ENCODE peak calls at places on chromosomes 1 and 21, in six cellular contexts. U is fibroblast of pulmonary artery, F is PC-9, I is right lobe of liver, Z is stomach, V is HL-60. W is an unnamed sample.

GRCh38 chr1:226064816-226065248 is 2.3 kb downstream of the H3-3A start:
- DNase-seq in F (peak; percentile 43), I (no peak), Z (peak; percentile 52), V (peak; percentile 48), U (peak; percentile 80), W (peak; percentile 71)

GRCh38 chr1:226479432-226479831 is 69.1 kb upstream of the STUM start:
- DNase-seq in F (no peak), Z (peak; percentile 0), U (no peak), V (no peak), I (no peak), W (no peak)

GRCh38 chr21:33850401-33850800 is 65.2 kb downstream of the ATP5PO start:
- DNase-seq in I (no peak), U (no peak), F (no peak), Z (no peak), V (no peak), W (no peak)

GRCh38 chr21:8991088-8991907 is 1530.1 kb upstream of the TPTE start:
- DNase-seq in Z (no peak), I (no peak), V (no peak), U (no peak), F (no peak), W (peak; percentile 82)

GRCh38 chr1:98340511-98340910 is 321.0 kb upstream of the SNX7 start:
- DNase-seq in F (no peak), Z (no peak), U (peak; percentile 48), V (no peak), I (no peak), W (peak; percentile 59)

GRCh38 chr1:18652791-18653190 is 22.1 kb downstream of the PAX7 start:
- DNase-seq in F (no peak), U (no peak), V (no peak), I (no peak), Z (no peak), W (no peak)

GRCh38 chr21:17523007-17523451 is 10.2 kb downstream of the CXADR start:
- DNase-seq in F (no peak), V (no peak), Z (no peak), I (no peak), U (no peak), W (no peak)

GRCh38 chr1:53218201-53218600 is 2.2 kb downstream of the CZIB start:
- DNase-seq in U (no peak), I (no peak), F (no peak), V (no peak), Z (no peak), W (no peak)

GRCh38 chr1:228006034-228006792 is 585 bp upstream of the WNT3A start:
- DNase-seq in Z (peak; percentile 15), F (no peak), U (no peak), I (no peak), V (no peak), W (no peak)

GRCh38 chr1:78286686-78287085 is 204.1 kb upstream of the PTGFR start:
- DNase-seq in F (no peak), I (no peak), V (no peak), Z (no peak), U (peak; percentile 88), W (peak; percentile 87)

GRCh38 chr1:25431495-25432363 is 1.0 kb downstream of the MACO1 start:
- DNase-seq in U (no peak), Z (no peak), I (peak; percentile 35), F (no peak), V (no peak), W (peak; percentile 42)

GRCh38 chr1:996851-997727 is 2.8 kb downstream of the HES4 start:
- DNase-seq in V (no peak), U (no peak), I (no peak), F (no peak), Z (no peak), W (no peak)

GRCh38 chr21:25735895-25736597 is 1.3 kb downstream of the GABPA start:
- DNase-seq in Z (no peak), U (peak; percentile 52), V (peak; percentile 14), I (no peak), F (no peak), W (peak; percentile 48)

GRCh38 chr21:45581322-45581712 is 39.1 kb upstream of the SLC19A1 start:
- DNase-seq in Z (peak; percentile 19), I (no peak), U (no peak), F (no peak), V (no peak), W (no peak)

GRCh38 chr1:67304023-67304422 is 3.6 kb upstream of the IL12RB2 start:
- DNase-seq in V (no peak), F (no peak), U (no peak), I (no peak), Z (no peak), W (no peak)

GRCh38 chr1:37807220-37807554 is 403 bp upstream of the C1orf122 start:
- DNase-seq in I (peak; percentile 26), U (no peak), Z (no peak), F (no peak), V (no peak), W (no peak)

GRCh38 chr1:88029899-88030298 is 654.2 kb upstream of the PKN2 start:
- DNase-seq in F (no peak), U (no peak), Z (no peak), V (no peak), I (no peak), W (no peak)

GRCh38 chr1:159798893-159799292 is 3.3 kb upstream of the FCRL6 start:
- DNase-seq in U (peak; percentile 92), V (peak; percentile 47), Z (peak; percentile 74), F (peak; percentile 61), I (peak; percentile 47), W (peak; percentile 88)

GRCh38 chr21:44907966-44908364 is 12.7 kb downstream of the ITGB2 start:
- DNase-seq in Z (no peak), F (no peak), I (no peak), U (peak; percentile 42), V (peak; percentile 81), W (peak; percentile 44)

GRCh38 chr1:197464039-197464438 is 196.0 kb downstream of the CRB1 start:
- DNase-seq in F (no peak), I (no peak), V (peak; percentile 82), U (peak; percentile 98), Z (no peak), W (peak; percentile 91)

GRCh38 chr1:45687753-45688737 is at the start of gene TMEM69:
- DNase-seq in F (peak; percentile 82), U (peak; percentile 95), Z (peak; percentile 70), V (peak; percentile 87), I (peak; percentile 51), W (peak; percentile 92)

GRCh38 chr21:27157097-27157496 is 190.2 kb upstream of the ADAMTS5 start:
- DNase-seq in V (no peak), F (no peak), I (no peak), U (no peak), Z (no peak), W (no peak)

GRCh38 chr1:187862506-187862905 is 1033.8 kb downstream of the PLA2G4A start:
- DNase-seq in F (no peak), I (no peak), V (no peak), Z (no peak), U (peak; percentile 8), W (no peak)

GRCh38 chr1:166972827-166973226 is 2.5 kb downstream of the ILDR2 start:
- DNase-seq in Z (no peak), U (no peak), I (no peak), F (no peak), V (no peak), W (no peak)

GRCh38 chr1:92483442-92484170 is 3.1 kb downstream of the GFI1 start:
- DNase-seq in F (peak; percentile 31), I (no peak), V (peak; percentile 95), Z (no peak), U (no peak), W (no peak)

GRCh38 chr1:111620412-111620971 is 903 bp downstream of the RAP1A start:
- DNase-seq in I (no peak), V (peak; percentile 77), Z (no peak), F (peak; percentile 3), U (no peak), W (peak; percentile 22)

GRCh38 chr21:15408089-15408488 is 321.7 kb upstream of the USP25 start:
- DNase-seq in F (no peak), V (no peak), U (no peak), Z (no peak), I (no peak), W (no peak)

GRCh38 chr1:27960762-27961645 is 1.2 kb downstream of the XKR8 start:
- DNase-seq in V (no peak), F (no peak), Z (no peak), I (peak; percentile 33), U (no peak), W (no peak)

GRCh38 chr1:113307771-113308451 is 82.4 kb upstream of the MAGI3 start:
- DNase-seq in F (peak; percentile 10), Z (no peak), V (no peak), U (peak; percentile 59), I (no peak), W (peak; percentile 73)

GRCh38 chr1:97254731-97255463 is 533.3 kb downstream of the PTBP2 start:
- DNase-seq in U (no peak), I (no peak), V (peak; percentile 13), F (no peak), Z (no peak), W (no peak)

DNA sequence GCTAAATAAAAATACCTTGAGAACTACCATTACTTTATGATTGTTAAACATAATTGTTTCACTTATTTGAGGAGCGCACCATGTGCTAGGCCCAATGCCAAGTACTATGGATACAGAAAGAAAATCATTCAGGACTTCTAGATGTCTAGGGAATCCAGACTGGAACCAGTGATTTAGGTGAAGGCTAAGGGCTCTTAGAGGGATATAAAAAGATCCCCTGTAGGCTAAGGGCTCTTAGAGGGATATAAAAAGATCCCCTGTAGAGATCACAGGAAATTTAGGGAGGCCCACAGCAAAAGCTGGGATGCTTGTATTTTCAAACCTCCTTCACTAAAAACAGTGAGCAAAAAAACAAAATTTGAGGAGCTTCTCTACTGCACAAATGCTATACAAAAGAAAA is 6.7 kb downstream of the TOR1AIP2 start:
- DNase-seq in Z (no peak), I (no peak), F (no peak), V (no peak), U (no peak), W (no peak)
- H3K4me3 ChIP-seq in Z (no peak overlapping the region), I (no peak overlapping the region), F (no peak overlapping the region), V (no peak overlapping the region), U (no peak overlapping the region), W (no peak overlapping the region)

GRCh38 chr1:243712890-243713425 is 137.1 kb downstream of the AKT3 start:
- DNase-seq in Z (no peak), V (no peak), F (no peak), I (no peak), U (peak; percentile 29), W (peak; percentile 8)
- H3K4me3 ChIP-seq in Z (no peak overlapping the region), V (peak overlapping the region; percentile 29), F (no peak overlapping the region), I (no peak overlapping the region), U (no peak overlapping the region), W (peak overlapping the region; percentile 19)

GRCh38 chr1:43366179-43366578 is 1.6 kb downstream of the ELOVL1 start:
- DNase-seq in U (no peak), Z (peak; percentile 84), F (peak; percentile 88), I (peak; percentile 45), V (no peak), W (no peak)
- H3K4me3 ChIP-seq in U (no peak overlapping the region), Z (peak overlapping the region; percentile 81), F (peak overlapping the region; percentile 99), I (no peak overlapping the region), V (peak overlapping the region; percentile 70), W (peak overlapping the region; percentile 75)

DNA sequence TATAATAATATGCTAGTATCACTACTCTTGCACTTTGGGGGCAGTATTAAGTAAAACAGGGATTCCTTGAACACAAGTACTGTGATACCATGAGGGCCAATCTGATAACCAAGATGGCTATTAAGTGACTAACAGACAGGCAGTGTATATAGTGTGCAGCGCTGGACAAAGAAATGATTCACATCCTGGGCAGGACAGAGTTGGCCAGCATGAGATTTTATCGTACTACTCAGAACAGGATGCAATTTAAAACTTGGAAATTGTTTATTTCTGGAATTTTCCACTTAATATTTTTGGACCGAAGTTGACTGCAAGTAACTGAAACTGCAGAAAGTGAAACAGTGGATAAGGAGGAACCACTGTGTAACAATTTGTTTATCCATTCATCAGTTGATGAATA is 74.6 kb downstream of the DNTTIP2 start:
- DNase-seq in Z (no peak), I (no peak), U (peak; percentile 93), F (peak; percentile 38), V (no peak), W (peak; percentile 93)
- H3K4me3 ChIP-seq in Z (no peak overlapping the region), I (no peak overlapping the region), U (peak overlapping the region; percentile 23), F (peak overlapping the region; percentile 2), V (no peak overlapping the region), W (peak overlapping the region; percentile 5)

W was measured in fibroblast of villous mesenchyme.